ENCODE peak calls at places on chromosomes 1 and 21, in nine cellular contexts. K is upper lobe of left lung; V is PC-3; R is brain microvascular endothelial cell; Z is aorta; I is CD8-positive, alpha-beta memory T cell; M is cardiac fibroblast; H is right atrium auricular region; A is choroid plexus epithelial cell. E is an unnamed sample.

GRCh38 chr1:70061229-70061628 is 144.2 kb downstream of the LRRC40 start:
- DNase-seq in K (no peak), V (no peak), R (no peak), Z (no peak), I (no peak), M (no peak), H (no peak), A (no peak), E (no peak)

GRCh38 chr1:176815621-176816020 is 348.9 kb downstream of the ASTN1 start:
- DNase-seq in K (no peak), V (no peak), R (no peak), Z (no peak), I (no peak), M (no peak), H (no peak), A (no peak), E (no peak)

GRCh38 chr1:183191833-183192232 is 5.8 kb downstream of the LAMC2 start:
- DNase-seq in K (no peak), V (peak; percentile 36), R (peak; percentile 71), Z (no peak), I (no peak), M (peak; percentile 97), H (no peak), A (peak; percentile 80), E (no peak)

GRCh38 chr1:167248707-167249642 is 28.3 kb downstream of the POU2F1 start:
- DNase-seq in K (no peak), V (no peak), R (no peak), Z (no peak), I (no peak), M (no peak), H (no peak), A (no peak), E (no peak)

GRCh38 chr1:206500046-206500445 is 7.3 kb upstream of the RASSF5 start:
- DNase-seq in K (no peak), V (no peak), R (no peak), Z (peak; percentile 33), I (no peak), M (no peak), H (no peak), A (no peak), E (no peak)

GRCh38 chr1:114510235-114511047 is 562 bp downstream of the TRIM33 start:
- DNase-seq in K (peak; percentile 44), V (no peak), R (peak; percentile 12), Z (peak; percentile 79), I (no peak), M (peak; percentile 39), H (no peak), A (peak; percentile 43), E (no peak)

GRCh38 chr1:168958562-168959289 is 147.8 kb upstream of the ATP1B1 start:
- DNase-seq in K (no peak), V (no peak), R (no peak), Z (no peak), I (no peak), M (peak; percentile 29), H (no peak), A (no peak), E (no peak)

GRCh38 chr21:14889080-14889805 is 175.6 kb downstream of the NRIP1 start:
- DNase-seq in K (no peak), V (peak; percentile 71), R (peak; percentile 87), Z (no peak), I (no peak), M (peak; percentile 93), H (no peak), A (peak; percentile 98), E (no peak)

GRCh38 chr1:200153277-200154055 is 126.0 kb downstream of the NR5A2 start:
- DNase-seq in K (no peak), V (no peak), R (no peak), Z (no peak), I (peak; percentile 41), M (no peak), H (no peak), A (peak; percentile 16), E (no peak)

GRCh38 chr1:156840880-156841279 is 18.0 kb downstream of the INSRR start:
- DNase-seq in K (no peak), V (no peak), R (no peak), Z (no peak), I (no peak), M (no peak), H (no peak), A (no peak), E (no peak)

GRCh38 chr21:21199342-21200102 is 201.3 kb downstream of the NCAM2 start:
- DNase-seq in K (no peak), V (no peak), R (no peak), Z (no peak), I (no peak), M (peak; percentile 27), H (no peak), A (no peak), E (no peak)

GRCh38 chr1:27342778-27343638 is 1.2 kb downstream of the SYTL1 start:
- DNase-seq in K (peak; percentile 83), V (peak; percentile 79), R (no peak), Z (no peak), I (peak; percentile 88), M (no peak), H (no peak), A (no peak), E (peak; percentile 80)

GRCh38 chr1:154955039-154955717 is 721 bp downstream of the PBXIP1 start:
- DNase-seq in K (peak; percentile 71), V (no peak), R (peak; percentile 90), Z (no peak), I (peak; percentile 97), M (peak; percentile 81), H (no peak), A (peak; percentile 89), E (peak; percentile 97)

GRCh38 chr1:22754106-22754768 is 43.6 kb downstream of the EPHB2 start:
- DNase-seq in K (no peak), V (no peak), R (no peak), Z (no peak), I (no peak), M (peak; percentile 36), H (no peak), A (peak; percentile 30), E (no peak)

GRCh38 chr1:53195913-53196484 is 625 bp upstream of the CPT2 start:
- DNase-seq in K (no peak), V (peak; percentile 32), R (no peak), Z (no peak), I (no peak), M (no peak), H (no peak), A (no peak), E (no peak)

DNA sequence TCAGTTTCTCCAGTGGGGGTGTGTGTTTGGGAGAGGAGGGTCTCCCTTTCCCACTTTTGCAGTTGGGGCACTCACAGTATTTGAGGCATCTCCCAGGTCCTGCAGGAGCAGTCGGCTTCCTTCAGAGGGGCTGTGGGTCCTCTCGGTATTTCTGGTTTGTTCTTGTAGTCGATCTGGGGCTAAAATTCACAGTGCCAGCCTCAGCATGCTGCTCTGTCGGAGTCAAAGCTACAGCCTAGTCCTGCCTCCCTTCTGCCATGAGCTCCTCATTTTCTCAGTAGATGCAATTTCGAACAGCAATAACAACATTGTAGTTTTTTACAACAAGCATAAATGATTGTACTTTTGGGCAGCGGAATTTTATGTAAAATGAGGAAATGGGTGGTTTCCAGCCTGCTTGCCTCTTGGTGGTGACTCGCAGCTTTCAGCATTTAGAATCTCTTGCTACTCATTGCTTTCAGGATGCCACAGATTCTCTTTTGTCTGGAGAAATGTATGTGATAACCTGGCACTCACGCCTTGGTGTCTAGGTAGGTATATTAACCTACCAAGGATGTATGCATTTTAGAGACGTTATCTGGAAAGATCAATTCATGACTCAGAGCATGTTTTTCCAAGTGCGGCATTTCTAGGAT is 82.4 kb upstream of the C21orf91 start:
- DNase-seq in K (no peak), V (peak; percentile 61), R (no peak), Z (no peak), I (no peak), M (peak; percentile 7), H (no peak), A (peak; percentile 33), E (no peak)
- H3K4me3 ChIP-seq in K (no peak overlapping the region), V (no peak overlapping the region), R (no peak overlapping the region), Z (no peak overlapping the region), I (no peak overlapping the region), M (no peak overlapping the region), H (no peak overlapping the region), A (no peak overlapping the region), E (no peak overlapping the region)

GRCh38 chr1:203443296-203443695 is 32.3 kb upstream of the PRELP start:
- DNase-seq in K (no peak), V (no peak), R (no peak), Z (no peak), I (no peak), M (no peak), H (no peak), A (no peak), E (no peak)

GRCh38 chr1:203440780-203441179 is 34.8 kb upstream of the PRELP start:
- DNase-seq in K (peak; percentile 46), V (peak; percentile 47), R (peak; percentile 37), Z (peak; percentile 92), I (no peak), M (peak; percentile 70), H (peak; percentile 91), A (peak; percentile 82), E (no peak)

GRCh38 chr1:203442821-203443220 is 32.8 kb upstream of the PRELP start:
- DNase-seq in K (no peak), V (no peak), R (no peak), Z (no peak), I (no peak), M (no peak), H (peak; percentile 85), A (no peak), E (no peak)

GRCh38 chr1:203444077-203444683 is 31.4 kb upstream of the PRELP start:
- DNase-seq in K (no peak), V (peak; percentile 16), R (no peak), Z (no peak), I (no peak), M (no peak), H (no peak), A (no peak), E (no peak)

DNA sequence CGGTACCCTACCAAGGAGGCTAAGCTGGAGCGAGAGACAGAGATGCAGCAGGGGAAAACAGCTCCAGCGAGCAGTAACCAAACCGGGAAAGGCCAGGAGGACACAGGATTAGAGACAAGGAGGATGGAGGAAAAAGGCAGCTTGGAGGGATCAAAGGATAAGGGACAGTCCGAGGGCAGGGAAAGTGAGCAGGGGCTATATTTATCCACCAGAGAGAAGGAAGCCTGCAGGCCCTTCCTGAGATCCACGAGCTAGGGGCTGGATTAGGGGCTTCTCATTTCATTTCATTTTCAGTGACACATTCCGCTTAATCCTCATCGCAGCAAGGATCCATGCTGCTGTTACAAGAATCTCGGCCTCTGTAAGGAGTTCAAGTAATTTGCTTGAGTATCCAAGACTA is 33.8 kb upstream of the PRELP start:
- DNase-seq in K (no peak), V (no peak), R (no peak), Z (no peak), I (no peak), M (no peak), H (no peak), A (no peak), E (no peak)
- H3K4me3 ChIP-seq in K (no peak overlapping the region), V (no peak overlapping the region), R (no peak overlapping the region), Z (no peak overlapping the region), I (no peak overlapping the region), M (no peak overlapping the region), H (no peak overlapping the region), A (no peak overlapping the region), E (no peak overlapping the region)

GRCh38 chr1:30900931-30901560 is 7.5 kb downstream of the SDC3 start:
- DNase-seq in K (no peak), V (no peak), R (no peak), Z (no peak), I (no peak), M (no peak), H (no peak), A (peak; percentile 25), E (no peak)
- H3K4me3 ChIP-seq in K (no peak overlapping the region), V (no peak overlapping the region), R (no peak overlapping the region), Z (no peak overlapping the region), I (no peak overlapping the region), M (no peak overlapping the region), H (no peak overlapping the region), A (no peak overlapping the region), E (no peak overlapping the region)

GRCh38 chr1:98991127-98992003 is 13.3 kb downstream of the PLPPR5 start:
- DNase-seq in K (no peak), V (peak; percentile 81), R (peak; percentile 94), Z (no peak), I (no peak), M (peak; percentile 92), H (no peak), A (peak; percentile 95), E (peak; percentile 37)
- H3K4me3 ChIP-seq in K (no peak overlapping the region), V (no peak overlapping the region), R (no peak overlapping the region), Z (no peak overlapping the region), I (no peak overlapping the region), M (no peak overlapping the region), H (no peak overlapping the region), A (no peak overlapping the region), E (no peak overlapping the region)